ENCODE peak calls at places on chromosomes 4 and X, in five cellular contexts. K is NCI-H1930; Q is SHP77; N is activated T-cell treated with anti-CD3 and anti-CD28 coated beads, Interleukin-2, amount 50 U/mL, for 72 hours; Y is NCI-H1105. L is an unnamed sample.

GRCh38 chrX:69121321-69122000 is 43.8 kb downstream of the PJA1 start:
- DNase-seq in K (no peak), Q (no peak), N (no peak), Y (no peak), L (no peak)

GRCh38 chr4:47837582-47838294 is at the start of gene CORIN:
- DNase-seq in K (no peak), Q (peak), N (peak), Y (no peak), L (peak)

GRCh38 chr4:105976913-105977312 is 81.6 kb downstream of the NPNT start:
- DNase-seq in K (no peak), Q (no peak), N (no peak), Y (no peak), L (no peak)

GRCh38 chr4:7389101-7389701 is 45.5 kb downstream of the PSAPL1 start:
- DNase-seq in K (no peak), Q (no peak), N (no peak), Y (no peak), L (no peak)

GRCh38 chr4:138576684-138577083 is 334.5 kb upstream of the SLC7A11 start:
- DNase-seq in K (no peak), Q (peak), N (no peak), Y (no peak), L (no peak)

GRCh38 chr4:148162554-148162953 is 279.7 kb downstream of the NR3C2 start:
- DNase-seq in K (no peak), Q (no peak), N (no peak), Y (no peak), L (no peak)

GRCh38 chr4:98505991-98506390 is 152.4 kb downstream of the TSPAN5 start:
- DNase-seq in K (no peak), Q (no peak), N (no peak), Y (no peak), L (no peak)

GRCh38 chr4:109683621-109684253 is 19.5 kb downstream of the CASP6 start:
- DNase-seq in K (no peak), Q (no peak), N (no peak), Y (no peak), L (no peak)

GRCh38 chrX:10794203-10794630 is 173.8 kb upstream of the MID1 start:
- DNase-seq in K (no peak), Q (no peak), N (no peak), Y (no peak), L (no peak)

GRCh38 chrX:118350221-118350620 is 4.3 kb downstream of the WDR44 start:
- DNase-seq in K (no peak), Q (no peak), N (no peak), Y (no peak), L (no peak)

GRCh38 chr4:29805245-29805644 is 914.9 kb upstream of the PCDH7 start:
- DNase-seq in K (no peak), Q (peak), N (no peak), Y (no peak), L (no peak)

GRCh38 chrX:71514367-71515038 is 18.4 kb upstream of the OGT start:
- DNase-seq in K (no peak), Q (no peak), N (peak), Y (no peak), L (peak)

GRCh38 chr4:99411041-99411440 is 24.1 kb downstream of the ADH7 start:
- DNase-seq in K (no peak), Q (no peak), N (no peak), Y (no peak), L (no peak)

GRCh38 chr4:91280551-91281290 is 1023.0 kb upstream of the GRID2 start:
- DNase-seq in K (no peak), Q (no peak), N (no peak), Y (peak), L (no peak)

GRCh38 chr4:80814266-80814665 is 216.2 kb upstream of the BMP3 start:
- DNase-seq in K (no peak), Q (no peak), N (no peak), Y (no peak), L (no peak)

GRCh38 chrX:154046262-154046771 is 26.6 kb upstream of the IRAK1 start:
- DNase-seq in K (no peak), Q (no peak), N (no peak), Y (no peak), L (no peak)

GRCh38 chr4:7320413-7320812 is 114.3 kb downstream of the PSAPL1 start:
- DNase-seq in K (no peak), Q (no peak), N (no peak), Y (no peak), L (no peak)

GRCh38 chrX:70452143-70452733 is 7.6 kb downstream of the DLG3 start:
- DNase-seq in K (no peak), Q (peak), N (peak), Y (peak), L (peak)

GRCh38 chrX:109310031-109310430 is 171.9 kb downstream of the GUCY2F start:
- DNase-seq in K (no peak), Q (no peak), N (no peak), Y (no peak), L (no peak)

GRCh38 chr4:2274320-2275043 is 12.6 kb upstream of the MXD4 start:
- DNase-seq in K (no peak), Q (no peak), N (no peak), Y (no peak), L (no peak)

GRCh38 chr4:43253511-43253910 is 361.0 kb downstream of the GRXCR1 start:
- DNase-seq in K (no peak), Q (no peak), N (no peak), Y (no peak), L (no peak)

GRCh38 chr4:2248821-2249261 is 6.9 kb upstream of the HAUS3 start:
- DNase-seq in K (no peak), Q (no peak), N (peak), Y (no peak), L (no peak)

GRCh38 chrX:47483310-47484268 is 567 bp upstream of the ZNF41 start:
- DNase-seq in K (no peak), Q (no peak), N (no peak), Y (no peak), L (no peak)

GRCh38 chr4:2804973-2805501 is 12.2 kb downstream of the SH3BP2 start:
- DNase-seq in K (no peak), Q (no peak), N (no peak), Y (no peak), L (no peak)

GRCh38 chrX:104270916-104271512 is 16.3 kb upstream of the ESX1 start:
- DNase-seq in K (peak), Q (peak), N (peak), Y (peak), L (peak)

GRCh38 chr4:30802622-30803323 is 82.6 kb downstream of the PCDH7 start:
- DNase-seq in K (no peak), Q (no peak), N (no peak), Y (no peak), L (no peak)

GRCh38 chr4:52799813-52800212 is 48.6 kb upstream of the ERVMER34-1 start:
- DNase-seq in K (no peak), Q (no peak), N (no peak), Y (no peak), L (no peak)

GRCh38 chr4:99651811-99652545 is 5.7 kb downstream of the C4orf54 start:
- DNase-seq in K (no peak), Q (no peak), N (no peak), Y (no peak), L (no peak)

GRCh38 chrX:87299563-87300160 is 217.9 kb upstream of the KLHL4 start:
- DNase-seq in K (peak), Q (no peak), N (no peak), Y (no peak), L (no peak)

GRCh38 chrX:85109235-85109634 is 105.6 kb downstream of the APOOL start:
- DNase-seq in K (peak), Q (no peak), N (peak), Y (no peak), L (no peak)

GRCh38 chr4:2338754-2339457 is 77.0 kb upstream of the MXD4 start:
- DNase-seq in K (no peak), Q (no peak), N (no peak), Y (no peak), L (no peak)

GRCh38 chr4:84878541-84878940 is 87.9 kb downstream of the WDFY3 start:
- DNase-seq in K (no peak), Q (no peak), N (no peak), Y (no peak), L (no peak)

GRCh38 chr4:51890760-51891159 is 47.8 kb downstream of the DCUN1D4 start:
- DNase-seq in K (no peak), Q (no peak), N (no peak), Y (no peak), L (no peak)

GRCh38 chr4:168715889-168716288 is 219.0 kb downstream of the PALLD start:
- DNase-seq in K (no peak), Q (no peak), N (no peak), Y (no peak), L (no peak)

GRCh38 chrX:9416562-9417319 is 48.1 kb upstream of the TBL1X start:
- DNase-seq in K (no peak), Q (no peak), N (no peak), Y (no peak), L (no peak)